ENCODE peak calls at places on chromosomes 13 and 19, in eight cellular contexts. G, X, D, V, R, U, M and W are unnamed samples.

GRCh38 chr13:40640845-40641458 is 25.5 kb downstream of the FOXO1 start:
- DNase-seq in X (no peak), D (peak; percentile 63), G (no peak), R (no peak), M (no peak), V (peak; percentile 75), U (no peak), W (no peak)

GRCh38 chr19:44590245-44591059 is 22.9 kb upstream of the IGSF23 start:
- DNase-seq in R (no peak), X (no peak), M (no peak), U (no peak), G (no peak), V (no peak), D (no peak), W (no peak)

GRCh38 chr19:33344611-33345010 is 28.9 kb upstream of the CEBPG start:
- DNase-seq in V (no peak), G (no peak), X (no peak), D (no peak), R (no peak), U (no peak), M (no peak), W (no peak)

GRCh38 chr19:32197896-32198882 is 147.2 kb upstream of the ZNF507 start:
- DNase-seq in U (peak; percentile 36), V (no peak), G (no peak), D (no peak), R (no peak), X (no peak), M (no peak), W (no peak)

GRCh38 chr19:11379857-11380350 is 4.2 kb downstream of the EPOR start:
- DNase-seq in D (no peak), G (no peak), M (no peak), U (no peak), X (no peak), R (no peak), V (no peak), W (no peak)

GRCh38 chr19:51439021-51439465 is 19.2 kb downstream of the SIGLEC8 start:
- DNase-seq in M (no peak), D (no peak), U (peak; percentile 57), R (no peak), V (peak; percentile 15), G (no peak), X (no peak), W (no peak)

GRCh38 chr19:48419158-48419920 is 25.9 kb downstream of the GRIN2D start:
- DNase-seq in R (peak; percentile 52), D (no peak), X (peak; percentile 55), G (peak; percentile 77), U (peak; percentile 87), V (peak; percentile 40), M (no peak), W (peak; percentile 47)

GRCh38 chr19:17777840-17778620 is 16.9 kb upstream of the B3GNT3 start:
- DNase-seq in X (peak; percentile 16), D (peak; percentile 77), R (no peak), G (peak; percentile 80), V (peak; percentile 77), U (peak; percentile 92), M (no peak), W (no peak)

GRCh38 chr19:48714759-48715261 is 4.7 kb downstream of the MAMSTR start:
- DNase-seq in M (no peak), V (no peak), U (no peak), X (no peak), G (no peak), R (no peak), D (no peak), W (no peak)

GRCh38 chr13:33135097-33135496 is 118.9 kb downstream of the KL start:
- DNase-seq in V (no peak), D (no peak), R (no peak), M (no peak), U (no peak), X (no peak), G (no peak), W (no peak)

GRCh38 chr19:55070755-55071502 is 4.7 kb upstream of the EPS8L1 start:
- DNase-seq in G (no peak), X (peak; percentile 36), D (peak; percentile 95), R (no peak), U (no peak), M (peak; percentile 70), V (peak; percentile 94), W (no peak)

GRCh38 chr19:44848036-44848804 is 2.1 kb downstream of the NECTIN2 start:
- DNase-seq in G (peak; percentile 52), U (no peak), M (no peak), V (peak; percentile 58), R (no peak), D (peak; percentile 36), X (peak; percentile 57), W (no peak)

GRCh38 chr19:10551698-10552301 is 8.1 kb downstream of the ATG4D start:
- DNase-seq in D (peak; percentile 33), U (no peak), G (no peak), V (peak; percentile 81), X (no peak), R (no peak), M (no peak), W (peak; percentile 33)

GRCh38 chr13:75135325-75135825 is 346.6 kb downstream of the TBC1D4 start:
- DNase-seq in G (no peak), X (peak; percentile 98), M (peak; percentile 87), V (peak; percentile 83), R (no peak), U (no peak), D (peak; percentile 99), W (no peak)

GRCh38 chr19:33374406-33374703 is 846 bp downstream of the CEBPG start:
- DNase-seq in M (no peak), D (no peak), U (no peak), V (peak; percentile 31), R (no peak), G (no peak), X (peak; percentile 44), W (no peak)

GRCh38 chr19:2529473-2529918 is 53.6 kb downstream of the GADD45B start:
- DNase-seq in U (peak; percentile 10), G (no peak), M (no peak), V (peak; percentile 99), R (no peak), X (peak; percentile 80), D (peak; percentile 59), W (no peak)

GRCh38 chr19:1923319-1923718 is 17.7 kb upstream of the CSNK1G2 start:
- DNase-seq in U (no peak), X (no peak), V (no peak), G (no peak), D (no peak), M (no peak), R (no peak), W (peak; percentile 35)

GRCh38 chr19:9793051-9793591 is 24.6 kb upstream of the ZNF846 start:
- DNase-seq in M (no peak), G (no peak), R (peak; percentile 43), V (peak; percentile 42), U (no peak), D (no peak), X (peak; percentile 45), W (peak; percentile 38)

GRCh38 chr19:40217027-40217810 is 965 bp downstream of the TTC9B start:
- DNase-seq in X (no peak), U (no peak), R (no peak), M (no peak), V (peak; percentile 65), G (peak; percentile 37), D (no peak), W (no peak)

GRCh38 chr19:43464089-43464775 is 1.2 kb downstream of the LYPD3 start:
- DNase-seq in M (no peak), D (no peak), V (no peak), X (no peak), U (peak; percentile 93), G (peak; percentile 79), R (no peak), W (no peak)

GRCh38 chr19:12034610-12035009 is 869 bp downstream of the ZNF433 start:
- DNase-seq in V (no peak), R (no peak), M (no peak), U (no peak), G (no peak), X (no peak), D (no peak), W (no peak)

GRCh38 chr19:35027851-35028599 is 2.2 kb upstream of the SCN1B start:
- DNase-seq in G (no peak), M (no peak), V (no peak), D (no peak), X (peak; percentile 68), U (no peak), R (no peak), W (no peak)

GRCh38 chr19:38265213-38265861 is 964 bp downstream of the SPINT2 start:
- DNase-seq in X (no peak), M (no peak), V (peak; percentile 66), G (no peak), U (no peak), R (no peak), D (no peak), W (no peak)

GRCh38 chr19:801861-802496 is 4.7 kb downstream of the PTBP1 start:
- DNase-seq in U (no peak), M (no peak), X (peak; percentile 50), D (peak; percentile 34), R (no peak), V (peak; percentile 41), G (no peak), W (no peak)

GRCh38 chr19:40623403-40624239 is 22.5 kb downstream of the LTBP4 start:
- DNase-seq in X (peak; percentile 87), U (no peak), V (peak; percentile 86), D (peak; percentile 99), G (peak; percentile 87), M (no peak), R (no peak), W (no peak)

GRCh38 chr13:113863511-113864302 is at the start of gene GAS6:
- DNase-seq in X (peak; percentile 33), G (peak; percentile 81), D (peak; percentile 52), R (no peak), U (no peak), V (peak; percentile 52), M (no peak), W (no peak)

GRCh38 chr13:98484289-98485219 is 92.4 kb downstream of the STK24 start:
- DNase-seq in U (peak; percentile 84), G (peak; percentile 78), M (peak; percentile 81), V (peak; percentile 100), D (peak; percentile 99), R (peak; percentile 63), X (peak; percentile 97), W (peak; percentile 71)

GRCh38 chr19:3106509-3107141 is 12.5 kb downstream of the GNA11 start:
- DNase-seq in U (peak; percentile 72), M (no peak), X (no peak), V (no peak), D (no peak), R (no peak), G (no peak), W (no peak)

GRCh38 chr13:66033924-66034323 is 1196.2 kb downstream of the PCDH9 start:
- DNase-seq in U (no peak), M (no peak), R (no peak), V (no peak), X (no peak), G (no peak), D (no peak), W (no peak)

GRCh38 chr19:3323026-3323425 is 43.4 kb upstream of the NFIC start:
- DNase-seq in M (no peak), X (no peak), U (no peak), G (no peak), R (no peak), D (no peak), V (no peak), W (no peak)

GRCh38 chr13:100301418-100301817 is 212.5 kb downstream of the PCCA start:
- DNase-seq in R (no peak), X (no peak), D (no peak), V (peak; percentile 4), U (no peak), M (no peak), G (no peak), W (no peak)

GRCh38 chr13:106490887-106491321 is 44.6 kb downstream of the EFNB2 start:
- DNase-seq in M (no peak), U (no peak), D (no peak), R (no peak), G (no peak), V (no peak), X (no peak), W (no peak)

GRCh38 chr19:1665565-1666047 is 13.2 kb upstream of the TCF3 start:
- DNase-seq in V (no peak), D (no peak), X (no peak), U (no peak), G (no peak), M (no peak), R (no peak), W (no peak)

GRCh38 chr13:24557121-24557520 is 44.5 kb upstream of the PARP4 start:
- DNase-seq in M (no peak), D (no peak), X (peak; percentile 4), U (no peak), G (no peak), V (no peak), R (no peak), W (no peak)